ENCODE peak calls at places on chromosomes 3 and 15, in eight cellular contexts. D is endodermal cell; Z is A549; C is aorta; S is adrenal gland; X is body of pancreas; W is CD8-positive, alpha-beta T cell; J is spleen. R is an unnamed sample.

GRCh38 chr15:82530606-82531379 is 9.5 kb downstream of the RPS17 start:
- DNase-seq in D (peak; percentile 95), Z (peak; percentile 86), C (peak; percentile 68), S (peak; percentile 88), X (peak; percentile 94), W (peak; percentile 78), J (peak; percentile 89), R (no peak)

GRCh38 chr15:74870496-74871213 is 2.5 kb downstream of the SCAMP2 start:
- DNase-seq in D (peak; percentile 66), Z (no peak), C (no peak), S (no peak), X (no peak), W (no peak), J (no peak), R (no peak)

GRCh38 chr3:16608816-16609215 is 3.6 kb upstream of the DAZL start:
- DNase-seq in D (no peak), Z (no peak), C (no peak), S (no peak), X (no peak), W (no peak), J (no peak), R (no peak)

GRCh38 chr15:71223516-71223915 is 108.2 kb downstream of the THSD4 start:
- DNase-seq in D (no peak), Z (no peak), C (no peak), S (peak; percentile 23), X (no peak), W (no peak), J (no peak), R (no peak)

GRCh38 chr15:40451497-40452158 is 10.9 kb downstream of the BAHD1 start:
- DNase-seq in D (peak; percentile 69), Z (no peak), C (no peak), S (no peak), X (no peak), W (no peak), J (no peak), R (no peak)

GRCh38 chr15:101539492-101539891 is 50.0 kb upstream of the PCSK6 start:
- DNase-seq in D (peak; percentile 30), Z (no peak), C (no peak), S (no peak), X (no peak), W (peak; percentile 35), J (peak; percentile 58), R (no peak)

GRCh38 chr15:61997786-61998185 is 62.5 kb downstream of the VPS13C start:
- DNase-seq in D (no peak), Z (no peak), C (no peak), S (no peak), X (no peak), W (no peak), J (no peak), R (no peak)

GRCh38 chr15:59687831-59688230 is 1.3 kb downstream of the BNIP2 start:
- DNase-seq in D (no peak), Z (no peak), C (no peak), S (no peak), X (peak; percentile 14), W (no peak), J (no peak), R (no peak)

GRCh38 chr3:80542476-80542875 is 774.7 kb upstream of the ROBO1 start:
- DNase-seq in D (no peak), Z (no peak), C (no peak), S (no peak), X (no peak), W (no peak), J (no peak), R (no peak)

GRCh38 chr3:50299638-50299928 is 378 bp upstream of the HYAL3 start:
- DNase-seq in D (no peak), Z (no peak), C (no peak), S (no peak), X (no peak), W (no peak), J (no peak), R (no peak)

GRCh38 chr3:50297384-50297775 is 1.8 kb downstream of the HYAL3 start:
- DNase-seq in D (peak; percentile 39), Z (no peak), C (peak; percentile 61), S (no peak), X (peak; percentile 12), W (no peak), J (peak; percentile 81), R (no peak)

GRCh38 chr3:50297896-50298725 is 1.1 kb downstream of the HYAL3 start:
- DNase-seq in D (peak; percentile 54), Z (no peak), C (peak; percentile 65), S (peak; percentile 68), X (peak; percentile 17), W (no peak), J (peak; percentile 87), R (no peak)

GRCh38 chr3:50299929-50300680 is 900 bp upstream of the HYAL3 start:
- DNase-seq in D (peak; percentile 55), Z (no peak), C (peak; percentile 71), S (no peak), X (peak; percentile 60), W (no peak), J (peak; percentile 87), R (no peak)

GRCh38 chr3:50298836-50299637 is at the start of the genes HYAL3 and NAA80:
- DNase-seq in D (peak; percentile 100), Z (peak; percentile 99), C (peak; percentile 99), S (peak; percentile 100), X (peak; percentile 99), W (peak; percentile 99), J (peak; percentile 100), R (peak; percentile 99)
- H3K27ac ChIP-seq in D (peak within 1 kb of the TSS; percentile 67), Z (peak within 1 kb of the TSS; percentile 98), C (peak within 1 kb of the TSS; percentile 53), S (peak within 1 kb of the TSS; percentile 75), X (peak within 1 kb of the TSS; percentile 91), W (peak within 1 kb of the TSS; percentile 93), J (peak within 1 kb of the TSS; percentile 87), R (peak within 1 kb of the TSS; percentile 62)

GRCh38 chr3:133578548-133579191 is 5.2 kb downstream of the CDV3 start:
- DNase-seq in D (no peak), Z (peak; percentile 75), C (no peak), S (no peak), X (no peak), W (no peak), J (no peak), R (no peak)
- H3K27ac ChIP-seq in D (no peak overlapping the region), Z (peak overlapping the region; percentile 7), C (no peak overlapping the region), S (no peak overlapping the region), X (no peak overlapping the region), W (no peak overlapping the region), J (no peak overlapping the region), R (no peak overlapping the region)

GRCh38 chr3:14684447-14684846 is 9.5 kb downstream of the C3orf20 start:
- DNase-seq in D (no peak), Z (no peak), C (no peak), S (no peak), X (no peak), W (no peak), J (no peak), R (no peak)

GRCh38 chr3:14687360-14687759 is 12.4 kb downstream of the C3orf20 start:
- DNase-seq in D (no peak), Z (no peak), C (no peak), S (no peak), X (no peak), W (no peak), J (no peak), R (no peak)

GRCh38 chr3:14688525-14688924 is 13.6 kb downstream of the C3orf20 start:
- DNase-seq in D (no peak), Z (no peak), C (no peak), S (no peak), X (no peak), W (no peak), J (no peak), R (no peak)

GRCh38 chr3:14689247-14689980 is 14.5 kb downstream of the C3orf20 start:
- DNase-seq in D (no peak), Z (no peak), C (no peak), S (no peak), X (no peak), W (no peak), J (no peak), R (no peak)

DNA sequence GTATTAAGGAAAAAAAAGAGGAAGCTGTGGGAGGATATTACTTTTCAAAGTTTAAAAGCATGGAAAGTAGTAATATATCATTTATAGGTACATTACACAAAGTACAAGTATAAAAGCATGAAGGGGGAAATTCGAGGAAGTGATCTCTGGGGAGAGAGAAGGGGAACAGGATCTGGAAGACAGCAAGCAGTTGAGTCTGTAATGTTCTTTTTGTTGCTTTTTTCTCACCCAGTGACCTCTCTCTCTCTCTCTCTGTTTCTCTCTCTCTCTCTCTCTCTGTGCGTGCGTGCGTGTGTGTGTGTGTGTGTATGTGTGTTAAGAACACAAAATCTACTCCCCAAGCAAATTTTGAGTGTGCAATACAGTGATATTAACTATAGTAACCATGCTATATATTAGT is 10.3 kb downstream of the C3orf20 start:
- DNase-seq in D (no peak), Z (no peak), C (no peak), S (no peak), X (no peak), W (no peak), J (no peak), R (no peak)
- H3K27ac ChIP-seq in D (no peak overlapping the region), Z (no peak overlapping the region), C (no peak overlapping the region), S (no peak overlapping the region), X (no peak overlapping the region), W (no peak overlapping the region), J (no peak overlapping the region), R (no peak overlapping the region)

GRCh38 chr3:129657261-129658046 is 51.0 kb upstream of the PLXND1 start:
- DNase-seq in D (no peak), Z (no peak), C (no peak), S (no peak), X (no peak), W (no peak), J (no peak), R (no peak)

GRCh38 chr3:129656659-129657247 is 50.3 kb upstream of the PLXND1 start:
- DNase-seq in D (no peak), Z (peak; percentile 50), C (no peak), S (no peak), X (no peak), W (no peak), J (no peak), R (no peak)

GRCh38 chr3:129661766-129662165 is 55.3 kb upstream of the PLXND1 start:
- DNase-seq in D (no peak), Z (no peak), C (no peak), S (no peak), X (no peak), W (no peak), J (no peak), R (no peak)

GRCh38 chr3:129655326-129655725 is 48.9 kb upstream of the PLXND1 start:
- DNase-seq in D (no peak), Z (no peak), C (no peak), S (no peak), X (no peak), W (no peak), J (no peak), R (no peak)

GRCh38 chr3:129658156-129658843 is 51.8 kb upstream of the PLXND1 start:
- DNase-seq in D (no peak), Z (no peak), C (no peak), S (no peak), X (no peak), W (no peak), J (no peak), R (no peak)
- H3K27ac ChIP-seq in D (no peak overlapping the region), Z (peak overlapping the region; percentile 94), C (no peak overlapping the region), S (no peak overlapping the region), X (no peak overlapping the region), W (no peak overlapping the region), J (no peak overlapping the region), R (no peak overlapping the region)

GRCh38 chr3:45595364-45596154 is 1.0 kb downstream of the LIMD1 start:
- DNase-seq in D (no peak), Z (peak; percentile 26), C (peak; percentile 75), S (no peak), X (no peak), W (no peak), J (peak; percentile 80), R (no peak)
- H3K27ac ChIP-seq in D (no peak overlapping the region), Z (peak overlapping the region; percentile 94), C (no peak overlapping the region), S (no peak overlapping the region), X (peak overlapping the region; percentile 87), W (no peak overlapping the region), J (peak overlapping the region; percentile 7), R (no peak overlapping the region)

GRCh38 chr3:122365073-122365472 is 18.0 kb downstream of the MIX23 start:
- DNase-seq in D (no peak), Z (no peak), C (no peak), S (no peak), X (no peak), W (no peak), J (no peak), R (no peak)
- H3K27ac ChIP-seq in D (no peak overlapping the region), Z (peak overlapping the region; percentile 83), C (no peak overlapping the region), S (no peak overlapping the region), X (peak overlapping the region; percentile 82), W (no peak overlapping the region), J (no peak overlapping the region), R (no peak overlapping the region)

R was measured in AG04450.